ENCODE peak calls at places on chromosomes 6 and 20, in seven cellular contexts. F is adrenal gland, P is neural progenitor cell, W is cardiac muscle cell, L is neuronal stem cell, B is RWPE1, R is fibroblast of lung. T is an unnamed sample.

GRCh38 chr6:44222987-44223470 is 366 bp upstream of the SLC29A1 start:
- DNase-seq in F (no peak), P (no peak), W (no peak), L (no peak), B (no peak), R (no peak), T (no peak)

GRCh38 chr20:5741089-5741488 is 9.1 kb upstream of the SHLD1 start:
- DNase-seq in F (peak), P (no peak), W (no peak), L (no peak), B (no peak), R (peak), T (no peak)

GRCh38 chr6:91437295-91437694 is 850.4 kb upstream of the MAP3K7 start:
- DNase-seq in F (no peak), P (peak), W (no peak), L (peak), B (no peak), R (no peak), T (no peak)

GRCh38 chr20:37913563-37914366 is 10.8 kb downstream of the VSTM2L start:
- DNase-seq in F (no peak), P (no peak), W (no peak), L (no peak), B (no peak), R (no peak), T (no peak)

GRCh38 chr6:146358341-146359046 is 185.1 kb upstream of the RAB32 start:
- DNase-seq in F (no peak), P (no peak), W (peak), L (no peak), B (peak), R (peak), T (no peak)

GRCh38 chr20:62021794-62022419 is 43.8 kb downstream of the TAF4 start:
- DNase-seq in F (no peak), P (peak), W (no peak), L (no peak), B (no peak), R (no peak), T (no peak)

GRCh38 chr6:10633216-10633615 is 61.2 kb downstream of the C6orf52 start:
- DNase-seq in F (no peak), P (no peak), W (no peak), L (no peak), B (peak), R (peak), T (peak)

GRCh38 chr6:10420546-10421507 is 6.0 kb upstream of the TFAP2A start:
- DNase-seq in F (no peak), P (peak), W (peak), L (no peak), B (no peak), R (no peak), T (no peak)

GRCh38 chr6:132964868-132965382 is 150.6 kb downstream of the RPS12 start:
- DNase-seq in F (no peak), P (no peak), W (no peak), L (no peak), B (no peak), R (peak), T (no peak)

GRCh38 chr6:89974776-89975175 is 80.5 kb downstream of the GJA10 start:
- DNase-seq in F (no peak), P (no peak), W (peak), L (no peak), B (no peak), R (no peak), T (no peak)

GRCh38 chr6:106764353-106764980 is 135.1 kb downstream of the QRSL1 start:
- DNase-seq in F (no peak), P (no peak), W (no peak), L (no peak), B (no peak), R (no peak), T (no peak)

GRCh38 chr6:158969148-158969547 is 30.9 kb downstream of the RSPH3 start:
- DNase-seq in F (no peak), P (no peak), W (no peak), L (no peak), B (no peak), R (no peak), T (no peak)

GRCh38 chr20:23442436-23442835 is 3.0 kb downstream of the CSTL1 start:
- DNase-seq in F (no peak), P (no peak), W (no peak), L (no peak), B (no peak), R (no peak), T (no peak)

GRCh38 chr6:30490031-30490876 is 945 bp downstream of the HLA-E start:
- DNase-seq in F (peak), P (peak), W (peak), L (peak), B (peak), R (peak), T (peak)

GRCh38 chr6:101806241-101806640 is 412.7 kb downstream of the GRIK2 start:
- DNase-seq in F (no peak), P (no peak), W (no peak), L (no peak), B (no peak), R (no peak), T (no peak)

GRCh38 chr20:19850190-19850533 is 92.1 kb downstream of the RIN2 start:
- DNase-seq in F (no peak), P (peak), W (peak), L (no peak), B (no peak), R (peak), T (no peak)

GRCh38 chr20:25437153-25437581 is 29.7 kb downstream of the GINS1 start:
- DNase-seq in F (no peak), P (peak), W (peak), L (peak), B (peak), R (peak), T (peak)

GRCh38 chr6:148831064-148831463 is 84.2 kb downstream of the UST start:
- DNase-seq in F (no peak), P (no peak), W (no peak), L (no peak), B (no peak), R (no peak), T (no peak)

GRCh38 chr6:20574355-20574754 is 40.1 kb downstream of the CDKAL1 start:
- DNase-seq in F (no peak), P (no peak), W (no peak), L (no peak), B (no peak), R (no peak), T (no peak)

GRCh38 chr20:18943542-18943941 is 130.0 kb downstream of the SCP2D1 start:
- DNase-seq in F (no peak), P (no peak), W (no peak), L (no peak), B (no peak), R (no peak), T (peak)

GRCh38 chr20:43849496-43850197 is 65.0 kb upstream of the TOX2 start:
- DNase-seq in F (peak), P (no peak), W (no peak), L (no peak), B (peak), R (peak), T (peak)

GRCh38 chr20:4014031-4014474 is 1.3 kb downstream of the RNF24 start:
- DNase-seq in F (peak), P (peak), W (peak), L (no peak), B (peak), R (peak), T (peak)

GRCh38 chr20:37642246-37642645 is 51.6 kb upstream of the CTNNBL1 start:
- DNase-seq in F (no peak), P (no peak), W (no peak), L (no peak), B (no peak), R (no peak), T (no peak)

GRCh38 chr20:9070304-9070703 is 1.4 kb downstream of the PLCB4 start:
- DNase-seq in F (no peak), P (no peak), W (no peak), L (no peak), B (no peak), R (no peak), T (no peak)

GRCh38 chr6:168343239-168344167 is 23.9 kb upstream of the DACT2 start:
- DNase-seq in F (no peak), P (no peak), W (peak), L (no peak), B (no peak), R (no peak), T (no peak)

DNA sequence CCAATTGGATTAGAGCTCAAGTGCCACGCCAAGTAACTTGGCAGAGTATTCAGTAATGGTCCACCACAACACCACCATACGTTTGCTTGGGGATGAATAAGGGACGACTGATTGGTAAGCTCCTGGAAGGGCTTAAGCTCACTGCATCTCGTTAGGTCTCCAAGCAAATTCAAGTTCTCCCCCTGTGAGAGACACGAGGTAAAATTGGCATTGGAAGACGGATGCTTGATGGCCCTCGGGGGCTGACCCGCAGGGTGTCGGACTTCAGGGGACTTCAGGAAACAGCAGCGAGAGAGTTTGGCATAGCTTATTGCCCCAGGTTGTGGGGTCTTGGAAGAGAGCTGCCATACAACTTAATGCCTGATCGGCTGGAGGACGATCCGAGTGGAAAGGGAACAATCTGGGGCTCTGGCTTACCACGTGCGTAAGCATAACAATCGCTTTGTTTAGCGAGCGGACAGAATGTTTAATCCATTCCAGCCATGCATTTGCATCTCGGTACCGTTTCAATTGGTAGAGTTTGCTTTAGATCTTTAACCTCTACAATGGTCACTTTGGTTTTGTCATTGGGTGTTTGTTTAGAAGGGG is 4.8 kb upstream of the ZNFX1 start:
- DNase-seq in F (no peak), P (peak), W (no peak), L (no peak), B (no peak), R (no peak), T (no peak)
- H3K27ac ChIP-seq in F (no peak), P (peak), W (no peak), L (no peak), B (peak), R (no peak), T (peak)

GRCh38 chr6:118708055-118708454 is 56.7 kb upstream of the CEP85L start:
- DNase-seq in F (no peak), P (no peak), W (no peak), L (no peak), B (no peak), R (peak), T (no peak)

GRCh38 chr6:118708736-118709135 is 57.3 kb upstream of the CEP85L start:
- DNase-seq in F (no peak), P (no peak), W (no peak), L (no peak), B (peak), R (peak), T (no peak)

GRCh38 chr6:118704911-118705310 is 53.5 kb upstream of the CEP85L start:
- DNase-seq in F (no peak), P (no peak), W (no peak), L (no peak), B (no peak), R (no peak), T (no peak)

GRCh38 chr6:118706702-118707101 is 55.3 kb upstream of the CEP85L start:
- DNase-seq in F (no peak), P (no peak), W (no peak), L (no peak), B (no peak), R (no peak), T (no peak)

GRCh38 chr6:118705799-118706481 is 54.5 kb upstream of the CEP85L start:
- DNase-seq in F (peak), P (peak), W (peak), L (peak), B (no peak), R (peak), T (peak)
- H3K27ac ChIP-seq in F (no peak), P (no peak), W (peak), L (no peak), B (no peak), R (peak), T (peak)

DNA sequence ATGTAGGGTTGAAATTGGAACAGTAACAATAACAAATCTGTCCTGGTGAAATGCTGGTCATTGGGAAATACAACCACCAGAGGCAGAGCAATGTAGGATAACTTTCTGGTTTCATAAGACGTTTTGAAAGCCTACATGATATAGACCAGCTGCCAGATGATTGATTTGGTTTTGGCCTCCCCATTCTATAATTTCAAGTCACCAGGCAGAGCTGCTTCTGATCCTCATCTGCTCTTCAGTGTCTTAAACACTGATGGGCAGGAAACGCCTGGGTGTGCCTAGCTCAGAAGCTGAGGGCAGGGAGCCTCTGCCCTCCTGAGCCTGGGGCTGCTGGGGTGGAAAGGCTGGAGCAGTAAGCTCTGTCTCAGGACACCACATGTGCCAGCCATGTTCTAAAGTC is 24.5 kb downstream of the DHX35 start:
- DNase-seq in F (no peak), P (no peak), W (no peak), L (no peak), B (no peak), R (peak), T (no peak)
- H3K27ac ChIP-seq in F (peak), P (no peak), W (no peak), L (no peak), B (no peak), R (no peak), T (peak)

GRCh38 chr6:55888917-55889316 is 13.5 kb upstream of the BMP5 start:
- DNase-seq in F (no peak), P (no peak), W (no peak), L (no peak), B (no peak), R (no peak), T (no peak)
- H3K27ac ChIP-seq in F (no peak), P (no peak), W (no peak), L (no peak), B (no peak), R (no peak), T (no peak)

DNA sequence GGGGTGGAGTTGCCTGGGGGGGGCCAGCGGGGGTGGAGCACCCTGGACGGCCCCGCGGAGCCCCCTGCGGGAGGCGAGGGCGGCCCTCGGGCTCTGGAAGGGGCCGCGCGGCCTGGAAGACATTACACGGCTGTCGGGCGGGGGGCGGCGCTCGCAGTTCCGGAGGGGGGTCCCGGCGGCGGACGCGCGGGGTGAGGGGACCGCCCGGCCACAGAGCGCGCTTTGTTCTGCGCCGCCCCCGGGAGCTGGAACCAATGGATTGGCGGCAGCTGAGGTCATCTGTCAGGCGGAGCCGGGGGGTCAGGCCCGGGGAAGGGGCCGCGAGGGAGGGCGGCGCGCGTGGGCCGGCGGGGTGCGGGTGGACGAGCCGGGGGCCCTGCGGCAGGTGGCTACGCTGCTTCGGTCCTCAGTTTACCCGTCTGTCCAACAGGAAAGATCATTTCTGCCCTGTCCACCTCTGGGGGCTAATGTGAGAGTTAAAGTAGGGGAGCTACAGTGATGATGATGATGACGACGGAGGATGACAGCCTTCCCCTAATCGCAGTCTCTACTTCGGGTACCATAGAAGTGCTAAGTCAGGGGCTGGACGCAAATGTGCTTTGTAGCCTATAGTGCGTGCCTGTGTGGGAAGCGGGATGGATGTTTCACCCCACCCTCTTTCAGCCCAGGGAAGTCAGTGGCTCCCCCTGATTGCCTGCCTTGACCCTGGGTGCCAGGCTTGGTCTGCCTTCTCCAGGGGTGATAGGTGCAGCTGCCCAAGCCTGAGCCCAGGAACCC is 10.4 kb downstream of the SRXN1 start:
- DNase-seq in F (no peak), P (peak), W (no peak), L (no peak), B (no peak), R (no peak), T (no peak)
- H3K27ac ChIP-seq in F (no peak), P (no peak), W (no peak), L (no peak), B (no peak), R (no peak), T (no peak)

GRCh38 chr6:151822252-151823111 is 15.0 kb downstream of the ESR1 start:
- DNase-seq in F (no peak), P (no peak), W (no peak), L (no peak), B (no peak), R (no peak), T (no peak)

DNA sequence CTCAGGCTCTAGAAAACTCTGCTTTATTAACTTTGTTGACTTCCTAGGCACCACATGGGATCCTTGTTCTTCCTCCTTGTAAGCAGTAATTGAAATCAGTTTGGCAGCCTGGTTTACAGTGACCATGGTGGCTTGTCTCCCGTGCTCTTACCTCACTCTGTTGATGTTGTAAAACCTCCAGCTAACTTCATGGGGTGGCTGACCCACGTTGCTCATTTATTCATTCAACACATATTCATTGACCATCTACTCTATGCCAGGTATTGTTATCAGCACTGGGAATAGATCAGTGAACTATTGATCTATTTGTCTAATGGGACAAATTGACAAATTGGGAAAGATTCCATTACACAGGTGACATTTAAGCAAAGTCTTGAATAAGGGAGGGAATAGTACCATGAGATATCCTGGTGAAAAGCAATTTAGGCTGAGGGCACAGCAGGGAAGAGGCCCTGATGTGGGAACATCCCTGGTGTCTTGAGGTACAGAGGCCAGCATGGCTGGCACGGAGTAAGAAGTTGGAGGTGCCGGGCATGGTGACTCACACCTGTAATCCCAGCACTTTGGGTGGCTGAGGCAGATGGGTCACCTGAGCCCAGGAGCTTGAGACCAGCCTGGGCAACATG is 19.1 kb downstream of the ESR1 start:
- DNase-seq in F (no peak), P (no peak), W (no peak), L (no peak), B (no peak), R (no peak), T (no peak)
- H3K27ac ChIP-seq in F (no peak), P (no peak), W (no peak), L (no peak), B (no peak), R (no peak), T (no peak)

T was measured in PC-9.